ENCODE peak calls at places on chromosomes 12 and 14, in seven cellular contexts. E, M, L, K, J, X and U are unnamed samples.

GRCh38 chr12:92614502-92614901 is 88.3 kb upstream of the PLEKHG7 start:
- DNase-seq in J (no peak), L (no peak), K (no peak), X (no peak), M (no peak), E (no peak), U (no peak)

GRCh38 chr12:111267171-111267570 is 101.7 kb downstream of the PHETA1 start:
- DNase-seq in X (no peak), K (no peak), E (no peak), M (no peak), L (no peak), J (no peak), U (no peak)

GRCh38 chr12:101116911-101117310 is 93.1 kb downstream of the SLC5A8 start:
- DNase-seq in K (no peak), M (no peak), E (no peak), L (no peak), X (no peak), J (no peak), U (no peak)

GRCh38 chr14:52695481-52696091 is at the start of gene ERO1A:
- DNase-seq in L (peak; percentile 94), M (peak; percentile 93), E (peak; percentile 71), J (peak; percentile 85), K (peak; percentile 65), X (peak; percentile 62), U (peak; percentile 51)

GRCh38 chr12:78095623-78096022 is 264.9 kb downstream of the NAV3 start:
- DNase-seq in L (no peak), E (no peak), K (no peak), X (no peak), M (no peak), J (no peak), U (no peak)

GRCh38 chr12:1171657-1172056 is 180.6 kb downstream of the ERC1 start:
- DNase-seq in K (peak; percentile 19), J (no peak), L (peak; percentile 69), X (no peak), E (peak; percentile 40), M (no peak), U (no peak)

GRCh38 chr12:70733385-70733784 is 96.2 kb upstream of the PTPRB start:
- DNase-seq in J (no peak), L (peak; percentile 92), M (no peak), E (peak; percentile 63), X (no peak), K (peak; percentile 46), U (no peak)

GRCh38 chr12:117045175-117045997 is 53.8 kb downstream of the TESC start:
- DNase-seq in X (no peak), J (no peak), E (no peak), M (no peak), L (no peak), K (no peak), U (no peak)

GRCh38 chr12:109612975-109613502 is 39.4 kb downstream of the MVK start:
- DNase-seq in M (no peak), E (no peak), K (no peak), L (no peak), X (no peak), J (no peak), U (no peak)

GRCh38 chr12:71130670-71131069 is 27.1 kb downstream of the TSPAN8 start:
- DNase-seq in X (no peak), K (no peak), L (no peak), M (no peak), J (no peak), E (no peak), U (no peak)